ENCODE peak calls at places on chromosomes 6 and 20, in six cellular contexts. B is ovary, N is body of pancreas, Y is stomach, E is uterus, V is A549. T is an unnamed sample.

GRCh38 chr20:48192109-48192508 is 406.8 kb upstream of the SULF2 start:
- DNase-seq in B (peak), N (no peak), Y (no peak), E (no peak), V (no peak), T (no peak)

GRCh38 chr20:6473197-6473596 is 294.3 kb upstream of the BMP2 start:
- DNase-seq in B (no peak), N (no peak), Y (no peak), E (no peak), V (no peak), T (no peak)

GRCh38 chr6:137692806-137693205 is 174.3 kb upstream of the TNFAIP3 start:
- DNase-seq in B (no peak), N (no peak), Y (no peak), E (no peak), V (no peak), T (no peak)

GRCh38 chr6:138664740-138665139 is 108.8 kb upstream of the CCDC28A start:
- DNase-seq in B (no peak), N (no peak), Y (no peak), E (no peak), V (no peak), T (no peak)

GRCh38 chr20:47400685-47401084 is 44.2 kb upstream of the ZMYND8 start:
- DNase-seq in B (no peak), N (no peak), Y (no peak), E (no peak), V (no peak), T (no peak)

GRCh38 chr6:40325791-40326190 is 261.4 kb downstream of the LRFN2 start:
- DNase-seq in B (no peak), N (no peak), Y (no peak), E (no peak), V (no peak), T (no peak)

GRCh38 chr6:146515212-146515611 is 28.4 kb upstream of the RAB32 start:
- DNase-seq in B (no peak), N (no peak), Y (no peak), E (no peak), V (no peak), T (no peak)

GRCh38 chr6:15358579-15359327 is 112.9 kb downstream of the JARID2 start:
- DNase-seq in B (no peak), N (no peak), Y (no peak), E (no peak), V (no peak), T (no peak)

GRCh38 chr6:579339-579738 is 77.6 kb downstream of the HUS1B start:
- DNase-seq in B (no peak), N (no peak), Y (no peak), E (no peak), V (peak), T (no peak)

GRCh38 chr6:37143585-37143984 is 26.4 kb upstream of the PIM1 start:
- DNase-seq in B (no peak), N (no peak), Y (no peak), E (no peak), V (no peak), T (no peak)

GRCh38 chr20:41260734-41261220 is 56.8 kb downstream of the ZHX3 start:
- DNase-seq in B (no peak), N (no peak), Y (no peak), E (no peak), V (no peak), T (no peak)

GRCh38 chr6:54264581-54265272 is 43.5 kb upstream of the TINAG start:
- DNase-seq in B (no peak), N (no peak), Y (no peak), E (no peak), V (no peak), T (no peak)

GRCh38 chr20:37789408-37789807 is 95.6 kb downstream of the CTNNBL1 start:
- DNase-seq in B (no peak), N (no peak), Y (no peak), E (no peak), V (no peak), T (no peak)

GRCh38 chr6:108117427-108118358 is 43.2 kb upstream of the OSTM1 start:
- DNase-seq in B (peak), N (no peak), Y (peak), E (peak), V (peak), T (peak)

GRCh38 chr6:30719356-30719755 is 796 bp upstream of the TUBB start:
- DNase-seq in B (no peak), N (no peak), Y (no peak), E (no peak), V (no peak), T (no peak)

GRCh38 chr6:3383525-3383924 is 73.3 kb downstream of the SLC22A23 start:
- DNase-seq in B (no peak), N (peak), Y (peak), E (no peak), V (no peak), T (no peak)

GRCh38 chr6:3381233-3382065 is 75.4 kb downstream of the SLC22A23 start:
- DNase-seq in B (no peak), N (no peak), Y (no peak), E (no peak), V (no peak), T (no peak)

GRCh38 chr6:3384346-3385143 is 72.3 kb downstream of the SLC22A23 start:
- DNase-seq in B (no peak), N (no peak), Y (no peak), E (no peak), V (no peak), T (no peak)

GRCh38 chr6:3380344-3381232 is 76.3 kb downstream of the SLC22A23 start:
- DNase-seq in B (no peak), N (peak), Y (peak), E (no peak), V (no peak), T (peak)

DNA sequence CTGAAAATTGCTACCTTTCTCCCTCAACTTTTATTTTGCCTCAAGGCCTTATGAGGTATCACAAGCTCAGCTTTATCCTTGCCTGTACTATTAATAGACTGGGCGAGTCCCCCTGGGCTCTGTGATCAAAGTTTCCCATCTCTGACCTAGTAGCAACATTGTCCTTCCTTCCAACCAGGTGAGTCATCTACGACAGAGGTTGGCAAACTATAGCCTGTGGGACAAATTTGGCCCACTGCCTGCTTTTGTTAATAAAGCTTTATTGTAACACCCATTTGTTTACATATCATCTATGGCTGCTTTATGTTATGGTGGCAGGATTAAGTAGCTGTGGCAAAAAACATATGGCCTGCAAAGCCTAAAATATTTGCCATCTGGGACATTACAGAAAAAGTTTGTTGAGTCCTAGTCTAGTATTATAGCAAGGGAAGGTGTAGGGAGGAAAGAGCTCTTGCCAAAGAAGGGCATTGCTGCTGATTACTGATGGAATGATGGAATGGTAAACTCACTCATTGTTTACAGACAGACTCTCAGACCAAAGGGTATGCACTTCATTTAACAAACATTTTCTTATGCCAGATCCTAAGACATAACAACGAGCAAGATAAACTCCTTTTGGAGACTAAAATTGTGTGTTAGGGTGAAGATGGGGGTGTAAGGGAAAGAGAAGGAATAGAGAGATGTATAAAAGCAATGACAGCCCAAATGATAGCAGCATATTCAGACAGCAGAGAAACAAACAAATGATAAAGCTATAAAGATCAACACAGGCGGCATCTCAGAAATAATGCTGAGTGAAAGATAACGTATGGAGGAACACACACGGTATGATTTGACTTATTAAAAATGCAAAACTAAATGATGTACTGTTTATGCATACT is 74.2 kb downstream of the SLC22A23 start:
- DNase-seq in B (no peak), N (no peak), Y (peak), E (no peak), V (no peak), T (no peak)
- H3K27ac ChIP-seq in B (no peak), N (no peak), Y (peak), E (no peak), V (peak), T (peak)

GRCh38 chr6:83970582-83970981 is 63.0 kb upstream of the MRAP2 start:
- DNase-seq in B (no peak), N (no peak), Y (no peak), E (no peak), V (no peak), T (no peak)
- TF ChIP-seq POLR2A in B (no peak), N (no peak), Y (no peak), E (no peak), V (no peak), T (no peak)

DNA sequence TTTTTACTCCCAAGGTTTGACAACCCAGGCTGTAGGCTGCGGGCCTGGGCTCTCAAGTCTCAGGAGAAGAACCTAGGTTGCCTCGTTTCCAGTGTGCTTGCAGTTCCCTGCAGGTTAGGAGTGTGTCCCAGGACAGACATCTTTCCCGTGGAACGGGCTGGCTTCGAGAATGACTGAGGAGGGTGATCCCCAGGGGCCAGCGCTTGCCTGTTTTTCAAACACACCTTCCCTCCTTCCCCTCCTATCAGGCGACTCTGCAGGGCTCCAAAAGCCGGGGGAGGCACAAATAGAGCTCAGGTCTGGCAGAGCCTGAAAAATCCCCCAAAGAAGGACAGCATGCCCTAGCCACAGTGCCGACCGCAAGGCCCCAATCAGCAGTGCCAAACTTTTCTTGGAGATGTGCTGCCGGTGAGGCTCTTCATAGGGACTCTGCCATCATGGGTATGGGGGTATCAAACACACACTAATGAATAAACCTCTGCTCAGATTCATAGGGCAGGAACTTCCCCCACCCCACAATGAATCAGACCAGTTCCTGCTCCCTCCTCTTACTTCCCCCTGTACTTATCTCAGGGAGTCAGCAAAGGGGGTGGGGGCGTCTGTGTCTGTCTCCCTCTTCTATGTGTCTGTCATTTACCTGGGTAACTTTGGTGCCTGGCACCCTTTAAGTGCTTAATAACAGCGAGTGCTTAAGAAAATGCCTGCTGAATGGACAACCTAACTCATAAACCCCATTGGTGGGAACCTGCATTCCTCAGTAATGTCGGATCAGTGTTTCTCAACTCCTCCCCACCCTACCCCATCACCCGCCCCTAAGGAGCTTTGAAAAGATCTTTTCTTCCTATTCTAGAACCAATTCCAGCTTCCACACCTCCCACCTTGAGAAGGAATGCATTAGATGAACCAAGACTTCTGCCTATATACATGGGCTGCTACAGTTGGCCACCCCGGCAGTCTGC is 1.6 kb downstream of the KCNG1 start:
- DNase-seq in B (no peak), N (no peak), Y (no peak), E (no peak), V (no peak), T (no peak)
- H3K4me3 ChIP-seq in B (peak), N (no peak), Y (no peak), E (peak), V (peak), T (no peak)

GRCh38 chr20:31597483-31597858 is 7.6 kb upstream of the ID1 start:
- DNase-seq in B (no peak), N (no peak), Y (no peak), E (no peak), V (no peak), T (no peak)
- H3K27ac ChIP-seq in B (no peak), N (no peak), Y (peak), E (peak), V (peak), T (no peak)